ENCODE peak calls at places on chromosome 18, in eight cellular contexts. One of them, this sample, is unnamed.

GRCh38 chr18:31687529-31687928 is 3.1 kb upstream of the B4GALT6 start:
- DNase-seq in ovary: no peak
- DNase-seq in activated gamma-delta T cell treated with Interleukin-2 at 50 U/mL for 16 hours: no peak
- DNase-seq in omental fat pad: no peak
- DNase-seq in HFFc6: no peak
- DNase-seq in activated T-helper 1 cell treated with Interleukin-2 at 50 U/mL for 16 hours: no peak
- DNase-seq in globus pallidus: no peak
- DNase-seq in WTC11: no peak
- DNase-seq in this sample: no peak

GRCh38 chr18:73881396-73881795 is 266.2 kb downstream of the FBXO15 start:
- DNase-seq in activated T-helper 1 cell treated with Interleukin-2 at 50 U/mL for 16 hours: no peak
- DNase-seq in activated gamma-delta T cell treated with Interleukin-2 at 50 U/mL for 16 hours: no peak
- DNase-seq in ovary: no peak
- DNase-seq in globus pallidus: no peak
- DNase-seq in WTC11: no peak
- DNase-seq in omental fat pad: no peak
- DNase-seq in HFFc6: peak; percentile 13
- DNase-seq in this sample: no peak

GRCh38 chr18:45617284-45617683 is 2.0 kb downstream of the SLC14A2 start:
- DNase-seq in activated T-helper 1 cell treated with Interleukin-2 at 50 U/mL for 16 hours: no peak
- DNase-seq in WTC11: no peak
- DNase-seq in globus pallidus: no peak
- DNase-seq in omental fat pad: peak; percentile 67
- DNase-seq in ovary: peak; percentile 42
- DNase-seq in activated gamma-delta T cell treated with Interleukin-2 at 50 U/mL for 16 hours: no peak
- DNase-seq in HFFc6: peak; percentile 79
- DNase-seq in this sample: peak; percentile 84

GRCh38 chr18:58268849-58269248 is 224.8 kb downstream of the NEDD4L start:
- DNase-seq in globus pallidus: no peak
- DNase-seq in omental fat pad: no peak
- DNase-seq in WTC11: no peak
- DNase-seq in ovary: no peak
- DNase-seq in HFFc6: peak; percentile 56
- DNase-seq in activated T-helper 1 cell treated with Interleukin-2 at 50 U/mL for 16 hours: no peak
- DNase-seq in activated gamma-delta T cell treated with Interleukin-2 at 50 U/mL for 16 hours: no peak
- DNase-seq in this sample: no peak

GRCh38 chr18:7082666-7083065 is 34.9 kb downstream of the LAMA1 start:
- DNase-seq in ovary: no peak
- DNase-seq in omental fat pad: no peak
- DNase-seq in activated gamma-delta T cell treated with Interleukin-2 at 50 U/mL for 16 hours: no peak
- DNase-seq in globus pallidus: no peak
- DNase-seq in HFFc6: no peak
- DNase-seq in activated T-helper 1 cell treated with Interleukin-2 at 50 U/mL for 16 hours: no peak
- DNase-seq in WTC11: no peak
- DNase-seq in this sample: no peak

GRCh38 chr18:35088931-35089330 is 47.7 kb downstream of the MAPRE2 start:
- DNase-seq in activated T-helper 1 cell treated with Interleukin-2 at 50 U/mL for 16 hours: no peak
- DNase-seq in WTC11: no peak
- DNase-seq in ovary: no peak
- DNase-seq in activated gamma-delta T cell treated with Interleukin-2 at 50 U/mL for 16 hours: no peak
- DNase-seq in omental fat pad: no peak
- DNase-seq in HFFc6: peak; percentile 42
- DNase-seq in globus pallidus: no peak
- DNase-seq in this sample: no peak

GRCh38 chr18:48997985-48998831 is 47.4 kb upstream of the SMAD7 start:
- DNase-seq in activated T-helper 1 cell treated with Interleukin-2 at 50 U/mL for 16 hours: no peak
- DNase-seq in omental fat pad: no peak
- DNase-seq in WTC11: peak; percentile 54
- DNase-seq in activated gamma-delta T cell treated with Interleukin-2 at 50 U/mL for 16 hours: no peak
- DNase-seq in HFFc6: peak; percentile 97
- DNase-seq in globus pallidus: no peak
- DNase-seq in ovary: no peak
- DNase-seq in this sample: peak; percentile 71

GRCh38 chr18:28411806-28412205 is 234.9 kb upstream of the CDH2 start:
- DNase-seq in activated T-helper 1 cell treated with Interleukin-2 at 50 U/mL for 16 hours: no peak
- DNase-seq in ovary: no peak
- DNase-seq in globus pallidus: peak; percentile 14
- DNase-seq in WTC11: no peak
- DNase-seq in activated gamma-delta T cell treated with Interleukin-2 at 50 U/mL for 16 hours: no peak
- DNase-seq in omental fat pad: no peak
- DNase-seq in HFFc6: peak; percentile 93
- DNase-seq in this sample: peak; percentile 33

GRCh38 chr18:8050616-8051314 is 483.6 kb downstream of the PTPRM start:
- DNase-seq in globus pallidus: no peak
- DNase-seq in activated gamma-delta T cell treated with Interleukin-2 at 50 U/mL for 16 hours: no peak
- DNase-seq in HFFc6: no peak
- DNase-seq in omental fat pad: no peak
- DNase-seq in ovary: no peak
- DNase-seq in activated T-helper 1 cell treated with Interleukin-2 at 50 U/mL for 16 hours: no peak
- DNase-seq in WTC11: no peak
- DNase-seq in this sample: no peak

GRCh38 chr18:6210349-6211173 is 204.2 kb downstream of the L3MBTL4 start:
- DNase-seq in ovary: no peak
- DNase-seq in activated T-helper 1 cell treated with Interleukin-2 at 50 U/mL for 16 hours: no peak
- DNase-seq in globus pallidus: no peak
- DNase-seq in WTC11: no peak
- DNase-seq in HFFc6: no peak
- DNase-seq in activated gamma-delta T cell treated with Interleukin-2 at 50 U/mL for 16 hours: no peak
- DNase-seq in omental fat pad: no peak
- DNase-seq in this sample: no peak